ENCODE peak calls at places on chromosomes 12 and 14, in six cellular contexts. N is SK-N-SH, R is neural crest cell, D is HS-27A, O is A549, P is SIG-M5. A is an unnamed sample.

GRCh38 chr14:56422703-56423213 is 156.8 kb upstream of the TMEM260 start:
- DNase-seq in N (peak; percentile 28), R (no peak), D (peak; percentile 8), O (peak; percentile 50), P (no peak), A (no peak)

GRCh38 chr12:104576980-104577925 is 120.5 kb downstream of the CHST11 start:
- DNase-seq in N (no peak), R (no peak), D (no peak), O (no peak), P (no peak), A (no peak)

GRCh38 chr12:113896194-113896593 is 69.9 kb downstream of the RBM19 start:
- DNase-seq in N (no peak), R (no peak), D (no peak), O (no peak), P (no peak), A (no peak)

GRCh38 chr12:105226219-105226618 is 9.8 kb downstream of the APPL2 start:
- DNase-seq in N (peak; percentile 73), R (no peak), D (peak; percentile 24), O (no peak), P (no peak), A (peak; percentile 28)

GRCh38 chr12:132560421-132560830 is 50.0 kb downstream of the LRCOL1 start:
- DNase-seq in N (peak; percentile 82), R (no peak), D (no peak), O (peak; percentile 39), P (no peak), A (no peak)

GRCh38 chr12:27822076-27822712 is 42.2 kb upstream of the MANSC4 start:
- DNase-seq in N (no peak), R (no peak), D (peak; percentile 68), O (peak; percentile 11), P (peak; percentile 65), A (peak; percentile 74)

GRCh38 chr14:36383674-36384421 is 63.4 kb upstream of the MBIP start:
- DNase-seq in N (no peak), R (no peak), D (no peak), O (no peak), P (no peak), A (no peak)

GRCh38 chr12:50224026-50224692 is 57.0 kb upstream of the CERS5 start:
- DNase-seq in N (no peak), R (no peak), D (no peak), O (peak; percentile 67), P (no peak), A (peak; percentile 68)

GRCh38 chr12:38488866-38489265 is 172.3 kb downstream of the ALG10B start:
- DNase-seq in N (no peak), R (no peak), D (no peak), O (no peak), P (no peak), A (no peak)

GRCh38 chr12:86134571-86134970 is 121.6 kb downstream of the MGAT4C start:
- DNase-seq in N (no peak), R (no peak), D (no peak), O (peak; percentile 4), P (no peak), A (no peak)

GRCh38 chr14:71183856-71184255 is 276.6 kb downstream of the PCNX1 start:
- DNase-seq in N (peak; percentile 47), R (no peak), D (no peak), O (no peak), P (no peak), A (no peak)

GRCh38 chr12:78562358-78563205 is 302.0 kb upstream of the SYT1 start:
- DNase-seq in N (no peak), R (no peak), D (peak; percentile 20), O (peak; percentile 46), P (no peak), A (no peak)

GRCh38 chr12:118611295-118611694 is 234.9 kb downstream of the SUDS3 start:
- DNase-seq in N (peak; percentile 16), R (peak; percentile 57), D (no peak), O (no peak), P (no peak), A (no peak)

GRCh38 chr14:94051115-94051514 is 25.0 kb downstream of the OTUB2 start:
- DNase-seq in N (no peak), R (no peak), D (no peak), O (peak; percentile 41), P (no peak), A (no peak)

GRCh38 chr12:92601680-92602079 is 101.1 kb upstream of the PLEKHG7 start:
- DNase-seq in N (no peak), R (no peak), D (no peak), O (no peak), P (no peak), A (no peak)

GRCh38 chr14:23727566-23728335 is 91.6 kb downstream of the DHRS2 start:
- DNase-seq in N (peak; percentile 58), R (no peak), D (peak; percentile 29), O (peak; percentile 66), P (no peak), A (no peak)

GRCh38 chr12:27548301-27549199 is 24.5 kb downstream of the PPFIBP1 start:
- DNase-seq in N (no peak), R (no peak), D (no peak), O (no peak), P (no peak), A (no peak)

GRCh38 chr14:96245710-96246534 is 10.1 kb upstream of the BDKRB1 start:
- DNase-seq in N (no peak), R (no peak), D (no peak), O (no peak), P (no peak), A (no peak)

GRCh38 chr12:76519538-76519937 is 40.0 kb downstream of the OSBPL8 start:
- DNase-seq in N (no peak), R (no peak), D (no peak), O (no peak), P (no peak), A (no peak)

GRCh38 chr12:904010-904414 is 45.5 kb downstream of the RAD52 start:
- DNase-seq in N (peak; percentile 38), R (no peak), D (no peak), O (no peak), P (no peak), A (no peak)

GRCh38 chr14:95535226-95536021 is 574 bp downstream of the GLRX5 start:
- DNase-seq in N (peak; percentile 63), R (no peak), D (no peak), O (no peak), P (no peak), A (no peak)

GRCh38 chr12:64893961-64894360 is 69.5 kb downstream of the TBC1D30 start:
- DNase-seq in N (no peak), R (no peak), D (peak; percentile 41), O (peak; percentile 22), P (no peak), A (no peak)

GRCh38 chr14:101772770-101773169 is 11.3 kb downstream of the PPP2R5C start:
- DNase-seq in N (no peak), R (no peak), D (no peak), O (no peak), P (no peak), A (no peak)

GRCh38 chr12:62308201-62308600 is 48.0 kb downstream of the USP15 start:
- DNase-seq in N (no peak), R (no peak), D (no peak), O (no peak), P (no peak), A (no peak)

GRCh38 chr12:95215925-95216324 is 1.3 kb downstream of the FGD6 start:
- DNase-seq in N (no peak), R (no peak), D (no peak), O (peak; percentile 51), P (no peak), A (no peak)

GRCh38 chr14:51455041-51455835 is 196.5 kb upstream of the FRMD6 start:
- DNase-seq in N (no peak), R (no peak), D (no peak), O (no peak), P (no peak), A (no peak)

GRCh38 chr14:95998656-95999055 is 40.5 kb upstream of the C14orf132 start:
- DNase-seq in N (peak; percentile 43), R (no peak), D (no peak), O (peak; percentile 27), P (no peak), A (no peak)

GRCh38 chr14:93010118-93010475 is 87.1 kb downstream of the CHGA start:
- DNase-seq in N (no peak), R (no peak), D (no peak), O (no peak), P (no peak), A (no peak)

GRCh38 chr12:49288412-49288853 is 6.5 kb upstream of the PRPH start:
- DNase-seq in N (peak; percentile 76), R (peak; percentile 67), D (no peak), O (peak; percentile 66), P (no peak), A (peak; percentile 64)

GRCh38 chr12:16607895-16608294 is 1.9 kb upstream of the LMO3 start:
- DNase-seq in N (no peak), R (no peak), D (no peak), O (no peak), P (no peak), A (no peak)

GRCh38 chr12:40158592-40159111 is 52.8 kb upstream of the SLC2A13 start:
- DNase-seq in N (no peak), R (no peak), D (no peak), O (no peak), P (no peak), A (no peak)

GRCh38 chr14:23183076-23183475 is 384 bp downstream of the SLC7A8 start:
- DNase-seq in N (no peak), R (no peak), D (no peak), O (no peak), P (no peak), A (no peak)

GRCh38 chr12:10033783-10034381 is 3.4 kb downstream of the CLEC9A start:
- DNase-seq in N (no peak), R (no peak), D (no peak), O (no peak), P (no peak), A (no peak)

GRCh38 chr12:58727526-58727925 is 192.8 kb downstream of the LRIG3 start:
- DNase-seq in N (no peak), R (no peak), D (no peak), O (no peak), P (no peak), A (no peak)

GRCh38 chr12:6604254-6605029 is 2.7 kb downstream of the CHD4 start:
- DNase-seq in N (no peak), R (no peak), D (no peak), O (no peak), P (no peak), A (no peak)